ENCODE peak calls at places on chromosomes 6 and 20, in five cellular contexts. X, D, E, I and O are unnamed samples.

GRCh38 chr20:43667341-43668132 is 623 bp downstream of the MYBL2 start:
- DNase-seq in D (no peak), E (no peak), X (peak), I (no peak), O (peak)

GRCh38 chr6:21005816-21006553 is 471.7 kb downstream of the CDKAL1 start:
- DNase-seq in E (no peak), X (no peak), D (peak), I (no peak), O (peak)

GRCh38 chr6:40720375-40720748 is 133.2 kb upstream of the LRFN2 start:
- DNase-seq in X (no peak), D (no peak), E (no peak), I (no peak), O (no peak)

GRCh38 chr6:107991939-107992560 is 34.0 kb upstream of the SEC63 start:
- DNase-seq in I (no peak), E (no peak), D (no peak), X (no peak), O (no peak)

GRCh38 chr6:143402721-143403336 is 47.7 kb downstream of the ADAT2 start:
- DNase-seq in I (no peak), E (no peak), D (no peak), X (no peak), O (no peak)

GRCh38 chr6:9405825-9406224 is 970.5 kb upstream of the SLC35B3 start:
- DNase-seq in I (no peak), X (no peak), D (no peak), E (no peak), O (no peak)

GRCh38 chr6:109580519-109580918 is 97.5 kb upstream of the ZBTB24 start:
- DNase-seq in D (peak), E (no peak), X (peak), I (no peak), O (no peak)

GRCh38 chr20:32356935-32357868 is 929 bp upstream of the ASXL1 start:
- DNase-seq in D (peak), E (peak), X (no peak), I (no peak), O (peak)

GRCh38 chr20:35404614-35405259 is 7.0 kb downstream of the UQCC1 start:
- DNase-seq in E (no peak), I (no peak), D (no peak), X (no peak), O (no peak)

GRCh38 chr6:130928993-130929678 is 101.9 kb downstream of the SMLR1 start:
- DNase-seq in D (peak), E (no peak), I (no peak), X (no peak), O (peak)

GRCh38 chr6:40916816-40917215 is 122.2 kb downstream of the UNC5CL start:
- DNase-seq in I (no peak), D (no peak), X (no peak), E (no peak), O (no peak)

GRCh38 chr20:48066256-48066655 is 281.0 kb upstream of the SULF2 start:
- DNase-seq in I (peak), D (peak), X (no peak), E (no peak), O (peak)

GRCh38 chr6:166501246-166501645 is 85.2 kb downstream of the RAMACL start:
- DNase-seq in I (no peak), E (no peak), X (no peak), D (no peak), O (no peak)

GRCh38 chr6:56683882-56684281 is 41.2 kb upstream of the DST start:
- DNase-seq in X (no peak), D (peak), I (no peak), E (no peak), O (peak)

GRCh38 chr6:157228421-157229218 is 94.7 kb downstream of the TMEM242 start:
- DNase-seq in X (no peak), E (no peak), I (peak), D (no peak), O (no peak)